ENCODE peak calls at places on chromosomes 12 and 14, in five cellular contexts. B is pancreas, T is ovary, O is adrenal gland, Y is sigmoid colon. M is an unnamed sample.

GRCh38 chr12:18643673-18644072 is 94.1 kb downstream of the PLCZ1 start:
- DNase-seq in T (peak), B (no peak), O (no peak), Y (peak), M (no peak)

GRCh38 chr14:56117765-56118610 is at the start of gene PELI2:
- DNase-seq in B (peak), O (peak), T (peak), Y (peak), M (peak)

GRCh38 chr12:132264086-132265010 is 65.0 kb downstream of the GALNT9 start:
- DNase-seq in T (no peak), Y (no peak), O (no peak), B (no peak), M (no peak)

GRCh38 chr14:92737206-92737605 is 11.2 kb downstream of the LGMN start:
- DNase-seq in B (no peak), Y (no peak), O (no peak), T (no peak), M (no peak)

GRCh38 chr14:93778453-93778852 is 9.8 kb downstream of the PRIMA1 start:
- DNase-seq in B (no peak), T (no peak), O (no peak), Y (no peak), M (no peak)

GRCh38 chr12:34151019-34151418 is 128.7 kb downstream of the ALG10 start:
- DNase-seq in O (no peak), B (no peak), Y (no peak), T (no peak), M (no peak)

GRCh38 chr14:83559721-83560120 is 1970.2 kb upstream of the FLRT2 start:
- DNase-seq in T (no peak), Y (no peak), O (no peak), B (no peak), M (no peak)

GRCh38 chr12:116455540-116456306 is 103.5 kb upstream of the MAP1LC3B2 start:
- DNase-seq in O (peak), B (peak), T (peak), Y (peak), M (peak)

GRCh38 chr14:96253140-96253539 is 2.9 kb upstream of the BDKRB1 start:
- DNase-seq in O (no peak), Y (peak), T (no peak), B (no peak), M (no peak)

GRCh38 chr14:101123639-101124525 is 220.4 kb upstream of the RTL1 start:
- DNase-seq in T (no peak), B (no peak), Y (peak), O (peak), M (no peak)

GRCh38 chr14:30373053-30373849 is 185.7 kb upstream of the G2E3 start:
- DNase-seq in O (no peak), T (no peak), Y (no peak), B (no peak), M (no peak)

GRCh38 chr12:1591029-1591428 is 3.4 kb downstream of the FBXL14 start:
- DNase-seq in T (no peak), O (no peak), B (no peak), Y (no peak), M (no peak)

GRCh38 chr12:15962760-15963159 is 51.6 kb downstream of the DERA start:
- DNase-seq in T (no peak), O (no peak), B (no peak), Y (no peak), M (no peak)

GRCh38 chr14:56702515-56702914 is 107.8 kb downstream of the OTX2 start:
- DNase-seq in Y (no peak), T (no peak), O (no peak), B (no peak), M (no peak)

GRCh38 chr14:84750763-84751554 is 779.0 kb upstream of the FLRT2 start:
- DNase-seq in O (no peak), Y (no peak), B (no peak), T (no peak), M (no peak)

GRCh38 chr14:94143711-94144110 is 14.3 kb upstream of the IFI27L2 start:
- DNase-seq in T (no peak), Y (no peak), B (no peak), O (no peak), M (no peak)

DNA sequence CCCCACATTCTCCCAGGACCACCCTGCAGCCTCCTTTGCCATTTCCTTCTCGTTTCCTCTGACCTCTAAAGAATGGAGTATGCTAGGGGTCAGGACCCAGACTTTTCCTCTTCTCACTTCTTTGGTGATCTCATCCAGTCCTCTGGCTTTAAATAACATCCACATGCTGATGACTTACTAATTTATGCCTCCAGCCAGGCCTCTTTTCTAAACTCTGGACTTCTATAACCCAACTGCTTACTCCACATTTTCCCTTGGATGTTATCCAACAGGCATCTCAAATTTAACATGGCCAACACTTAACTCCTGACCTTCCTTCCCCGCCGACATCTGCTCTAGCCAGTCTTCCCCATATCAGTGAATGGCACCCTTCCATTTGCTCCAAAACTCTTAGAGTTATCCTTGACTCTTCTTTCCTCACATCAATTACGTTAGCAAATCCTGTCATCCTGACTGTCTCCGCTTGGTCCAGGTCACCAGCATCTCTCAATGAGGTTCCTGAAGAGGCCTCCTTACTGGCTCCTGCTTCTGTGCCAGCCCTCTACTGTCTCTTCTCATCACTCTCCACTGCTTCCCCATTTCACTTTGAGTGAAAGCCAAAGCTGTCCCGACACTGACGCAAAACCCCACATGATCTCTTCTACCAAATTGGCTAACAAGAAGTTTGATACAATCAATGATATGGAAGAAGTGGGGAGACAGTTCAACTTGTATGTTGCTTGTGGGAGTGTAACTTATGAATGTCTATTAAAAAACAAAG is 42.7 kb downstream of the TMBIM6 start:
- DNase-seq in T (no peak), B (no peak), O (peak), Y (no peak), M (no peak)
- H3K27ac ChIP-seq in T (no peak), B (no peak), O (peak), Y (peak), M (no peak)

GRCh38 chr12:31877884-31878283 is 81.3 kb upstream of the RESF1 start:
- DNase-seq in T (no peak), B (no peak), O (no peak), Y (no peak), M (no peak)
- H3K27ac ChIP-seq in T (no peak), B (no peak), O (no peak), Y (no peak), M (no peak)

DNA sequence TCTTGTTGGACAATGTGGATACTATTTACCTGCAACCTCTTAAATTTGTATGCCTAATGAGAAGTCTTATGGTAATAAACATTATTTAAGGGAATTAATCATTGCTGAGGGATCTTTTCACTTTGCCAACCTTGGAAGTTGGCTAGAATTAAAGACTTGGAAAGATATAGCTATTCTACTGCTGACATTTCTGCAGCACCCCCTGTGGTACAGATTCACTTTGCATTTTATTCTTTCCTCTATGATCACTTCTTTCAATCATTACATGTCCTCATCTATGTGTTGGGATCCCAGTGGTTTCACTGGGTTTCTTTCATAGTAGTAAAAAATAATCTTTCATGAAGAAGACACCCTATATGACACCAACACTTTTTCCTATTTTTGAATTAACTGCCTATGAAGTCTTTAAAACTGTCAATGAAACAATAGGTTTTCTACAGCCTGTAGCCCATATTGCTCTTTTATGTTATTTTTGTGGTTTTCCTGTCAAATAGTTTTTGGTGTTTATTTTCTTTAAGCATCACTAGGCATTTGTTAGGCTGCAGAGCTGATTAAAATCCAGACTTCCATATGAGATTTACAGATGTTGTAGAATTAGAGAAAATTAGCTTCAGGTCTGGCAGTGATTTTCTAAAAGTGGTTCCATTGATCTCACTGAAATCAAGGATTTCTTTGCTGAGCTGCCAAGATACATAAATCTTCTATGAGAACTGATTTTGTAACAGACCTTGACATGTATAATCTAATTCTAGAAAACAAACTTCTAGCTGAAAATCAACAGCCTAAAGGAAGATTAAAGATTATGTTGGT is 256.1 kb downstream of the NAV3 start:
- DNase-seq in T (no peak), Y (no peak), O (no peak), B (no peak), M (no peak)
- H3K27ac ChIP-seq in T (no peak), Y (no peak), O (peak), B (no peak), M (no peak)

DNA sequence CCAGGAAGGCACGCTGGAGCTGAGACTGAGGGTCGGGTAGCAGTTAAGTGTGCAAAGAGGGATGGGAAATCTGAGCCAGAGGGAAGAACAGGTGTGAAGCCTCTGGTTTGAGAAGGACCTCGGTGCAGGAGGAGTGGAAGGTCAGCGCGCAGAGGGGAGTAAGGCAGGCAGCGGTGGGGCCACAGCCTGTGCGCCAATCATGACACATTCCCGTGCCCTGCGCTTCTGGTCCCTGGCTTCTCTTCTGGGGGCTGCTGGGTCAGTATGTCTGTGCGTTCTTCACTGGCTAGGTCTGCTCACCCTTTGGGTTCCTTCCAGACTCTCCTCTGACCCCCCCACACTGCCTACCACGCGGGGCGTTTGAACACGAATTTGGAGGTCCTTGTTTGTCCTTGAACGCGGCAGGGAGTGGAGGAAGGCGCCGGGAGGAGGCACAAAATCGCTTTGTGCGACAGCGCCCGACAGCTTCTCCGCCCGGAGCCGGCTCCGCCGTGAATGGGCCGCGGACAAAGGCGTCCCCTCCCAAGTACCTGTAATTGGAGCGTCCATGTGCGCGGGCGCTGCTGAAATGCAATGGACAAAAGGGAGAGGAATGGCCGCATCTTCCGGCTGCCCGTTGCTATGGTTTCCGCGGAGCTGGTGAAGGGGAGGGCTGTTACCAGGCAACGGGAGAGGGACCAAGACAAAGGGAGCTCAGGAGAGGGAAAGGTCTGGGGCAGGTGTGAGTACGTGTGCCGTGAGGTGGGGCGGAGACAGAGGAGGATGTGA is 207.2 kb upstream of the SRRM4 start:
- DNase-seq in O (peak), Y (no peak), T (no peak), B (no peak), M (no peak)
- H3K27ac ChIP-seq in O (no peak), Y (no peak), T (no peak), B (no peak), M (no peak)

DNA sequence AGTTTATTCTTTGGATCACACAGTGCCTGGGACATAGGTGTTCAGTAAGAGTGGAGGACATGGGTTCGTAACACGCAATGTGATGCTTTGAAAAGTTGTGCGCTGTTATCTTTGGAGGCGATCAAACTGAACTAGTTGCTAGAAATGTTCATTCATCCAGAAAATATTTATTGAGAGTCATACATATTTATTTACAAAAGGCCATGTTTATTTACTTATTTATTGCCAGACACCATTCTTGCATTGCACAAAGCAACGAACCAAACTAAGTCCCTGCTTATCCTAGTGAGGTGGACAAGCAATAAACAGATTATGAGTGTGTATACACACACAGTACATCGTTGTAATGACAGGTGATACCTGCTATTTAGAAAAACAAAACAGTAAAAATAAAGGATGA is 12.6 kb downstream of the BHLHE41 start:
- DNase-seq in Y (no peak), B (no peak), T (no peak), O (no peak), M (no peak)
- H3K27ac ChIP-seq in Y (peak), B (no peak), T (no peak), O (no peak), M (peak)

GRCh38 chr14:22531451-22532344 is 57.3 kb downstream of the DAD1 start:
- DNase-seq in O (no peak), T (no peak), B (no peak), Y (no peak), M (no peak)

GRCh38 chr14:22533739-22534359 is 55.2 kb downstream of the DAD1 start:
- DNase-seq in O (no peak), B (no peak), Y (no peak), T (no peak), M (no peak)

GRCh38 chr14:22533057-22533704 is 55.8 kb downstream of the DAD1 start:
- DNase-seq in B (no peak), T (no peak), O (no peak), Y (no peak), M (no peak)

GRCh38 chr14:22534547-22534946 is 54.5 kb downstream of the DAD1 start:
- DNase-seq in T (no peak), Y (no peak), B (no peak), O (no peak), M (no peak)

DNA sequence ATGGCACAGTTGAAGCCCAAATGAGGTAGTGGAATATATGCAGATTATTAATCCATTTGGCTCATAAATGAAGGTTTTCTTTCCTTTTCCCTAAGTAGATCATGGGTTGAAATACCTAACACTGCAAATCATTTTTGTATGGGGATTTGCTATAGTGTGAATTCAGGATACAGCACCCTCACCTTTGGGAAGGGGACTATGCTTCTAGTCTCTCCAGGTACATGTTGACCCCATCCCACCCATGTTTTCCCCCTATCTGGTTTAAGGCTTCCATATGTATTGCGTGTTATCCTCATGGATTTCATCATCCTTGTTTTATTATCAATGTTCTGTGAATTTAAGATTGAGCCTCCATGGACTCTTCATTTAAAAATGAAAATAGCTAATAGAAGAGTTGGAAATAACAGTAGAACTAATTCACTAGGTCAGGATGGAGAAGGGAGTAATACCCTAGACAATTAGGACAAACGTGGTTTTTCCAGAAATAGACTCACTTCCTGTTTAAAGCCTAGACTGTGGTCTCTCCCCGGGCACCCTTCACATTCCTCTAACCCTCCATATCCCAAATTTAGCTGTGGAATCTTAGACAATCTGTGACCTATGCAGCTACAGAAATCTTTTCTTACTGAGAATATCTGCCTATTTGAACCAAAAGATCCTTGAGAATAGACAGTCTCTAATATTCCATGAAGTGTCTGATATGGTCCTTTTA is 56.5 kb downstream of the DAD1 start:
- DNase-seq in Y (no peak), B (no peak), T (no peak), O (no peak), M (no peak)
- H3K27ac ChIP-seq in Y (no peak), B (no peak), T (no peak), O (peak), M (no peak)

GRCh38 chr14:60925286-60925685 is 55.6 kb downstream of the TRMT5 start:
- DNase-seq in Y (no peak), T (no peak), O (no peak), B (no peak), M (no peak)
- H3K27ac ChIP-seq in Y (no peak), T (no peak), O (no peak), B (no peak), M (no peak)

GRCh38 chr14:68079941-68080697 is 260.5 kb downstream of the RAD51B start:
- DNase-seq in O (no peak), Y (no peak), T (no peak), B (no peak), M (no peak)
- H3K27ac ChIP-seq in O (no peak), Y (no peak), T (no peak), B (no peak), M (no peak)

M was measured in substantia nigra.